ENCODE peak calls at places on chromosomes 13 and 19, in five cellular contexts. A is stomach, W is esophagus muscularis mucosa, N is sigmoid colon, I is transverse colon. G is an unnamed sample.
A peak's percentile ranks its signal among the peaks of the same experiment; 100 is the strongest.

GRCh38 chr19:15464394-15465385 is at the start of gene RASAL3:
- DNase-seq in A (no peak), N (no peak), I (peak; percentile 60), W (no peak), G (no peak)

GRCh38 chr19:27738569-27739193 is 1474.3 kb downstream of the UQCRFS1 start:
- DNase-seq in I (no peak), N (no peak), A (no peak), W (no peak), G (no peak)

GRCh38 chr19:16095071-16095571 is 16.6 kb upstream of the RAB8A start:
- DNase-seq in N (no peak), A (no peak), W (no peak), I (no peak), G (no peak)

GRCh38 chr19:38319421-38320258 is at the start of gene KCNK6:
- DNase-seq in I (peak; percentile 82), N (no peak), A (peak; percentile 70), W (no peak), G (no peak)

GRCh38 chr13:110107568-110108347 is 199.2 kb downstream of the COL4A1 start:
- DNase-seq in A (no peak), N (no peak), W (peak; percentile 87), I (no peak), G (no peak)

GRCh38 chr19:45729774-45730388 is 815 bp downstream of the FBXO46 start:
- DNase-seq in I (peak; percentile 29), W (no peak), N (no peak), A (no peak), G (no peak)

GRCh38 chr19:38850976-38851621 is 1.3 kb upstream of the HNRNPL start:
- DNase-seq in N (peak; percentile 80), A (no peak), I (peak; percentile 48), W (no peak), G (no peak)

GRCh38 chr13:53783466-53783865 is 754.9 kb downstream of the OLFM4 start:
- DNase-seq in W (no peak), A (peak; percentile 60), I (no peak), N (no peak), G (no peak)

GRCh38 chr19:11555246-11555645 is 3.8 kb downstream of the ELOF1 start:
- DNase-seq in I (no peak), N (no peak), W (no peak), A (no peak), G (no peak)

GRCh38 chr13:44971656-44972595 is 17.3 kb downstream of the NUFIP1 start:
- DNase-seq in A (no peak), W (no peak), N (no peak), I (no peak), G (no peak)

GRCh38 chr19:10718205-10719196 is 622 bp downstream of the DNM2 start:
- DNase-seq in A (peak; percentile 51), I (peak; percentile 41), N (no peak), W (no peak), G (no peak)

GRCh38 chr13:36282818-36283432 is 14.7 kb downstream of the CCDC169 start:
- DNase-seq in A (no peak), W (no peak), I (no peak), N (no peak), G (no peak)

GRCh38 chr19:38089440-38089839 is 134.6 kb downstream of the DPF1 start:
- DNase-seq in A (no peak), W (no peak), N (no peak), I (no peak), G (no peak)

GRCh38 chr13:80224468-80224867 is 116.5 kb downstream of the SPRY2 start:
- DNase-seq in A (no peak), W (no peak), N (no peak), I (no peak), G (no peak)

GRCh38 chr19:6275170-6275744 is 4.5 kb downstream of the MLLT1 start:
- DNase-seq in W (no peak), I (no peak), N (no peak), A (no peak), G (no peak)

GRCh38 chr13:35824395-35824794 is 306.8 kb downstream of the DCLK1 start:
- DNase-seq in A (no peak), I (no peak), N (no peak), W (no peak), G (no peak)

GRCh38 chr19:1243768-1244692 is 2.5 kb downstream of the ATP5F1D start:
- DNase-seq in W (no peak), N (peak; percentile 96), A (peak; percentile 91), I (peak; percentile 91), G (no peak)

GRCh38 chr13:40408602-40409001 is 257.8 kb downstream of the FOXO1 start:
- DNase-seq in A (no peak), I (no peak), W (peak; percentile 14), N (no peak), G (no peak)

GRCh38 chr19:13806728-13807127 is 11.5 kb downstream of the ZSWIM4 start:
- DNase-seq in A (no peak), N (no peak), W (no peak), I (no peak), G (no peak)

GRCh38 chr13:91347996-91348905 is 764 bp downstream of the MIR17HG start:
- DNase-seq in W (no peak), A (peak; percentile 53), I (peak; percentile 56), N (peak; percentile 74), G (no peak)

GRCh38 chr13:61664821-61665705 is 249.4 kb upstream of the PCDH20 start:
- DNase-seq in W (no peak), N (no peak), I (no peak), A (peak; percentile 61), G (no peak)

DNA sequence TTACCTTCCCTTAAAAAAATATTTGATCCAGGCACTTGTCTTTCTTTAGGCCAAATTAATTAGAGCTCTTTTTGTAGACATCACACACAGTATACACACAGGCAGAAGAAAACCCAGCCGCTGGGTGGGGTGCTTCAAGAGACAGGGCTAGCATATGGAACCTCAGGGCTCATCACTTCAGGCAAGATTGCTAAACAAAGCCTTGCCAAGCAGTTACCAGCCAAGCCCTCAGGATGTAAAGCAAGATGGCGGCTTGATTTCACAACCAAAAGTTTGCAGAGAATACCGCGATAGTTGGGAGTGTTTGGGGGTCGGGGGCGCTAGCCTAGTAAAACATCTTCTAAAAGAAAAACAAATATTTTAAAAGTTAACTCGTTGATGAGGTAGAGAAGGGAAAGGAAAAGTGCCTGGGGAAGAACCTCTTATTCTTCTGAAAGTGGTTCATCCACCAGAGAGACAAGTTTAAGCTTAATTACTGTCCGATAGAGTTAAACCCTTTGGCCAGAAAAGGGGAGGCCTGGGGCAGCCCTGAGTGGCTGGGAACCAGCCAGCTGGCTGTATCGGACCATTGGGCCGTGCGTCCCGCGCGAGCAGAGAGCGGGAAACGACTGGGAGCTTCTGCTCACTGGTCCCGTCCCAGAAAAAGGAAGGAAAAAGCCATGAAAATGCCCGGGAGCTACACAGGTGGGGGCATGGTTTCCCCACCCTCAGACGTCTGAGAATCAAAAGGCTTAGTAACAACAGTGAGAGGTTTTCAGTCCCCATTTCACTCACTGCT is 254.9 kb upstream of the PCDH20 start:
- DNase-seq in I (no peak), N (no peak), A (no peak), W (no peak), G (no peak)
- H3K4me3 ChIP-seq in I (no peak overlapping the region), N (no peak overlapping the region), A (no peak overlapping the region), W (no peak overlapping the region), G (no peak overlapping the region)

DNA sequence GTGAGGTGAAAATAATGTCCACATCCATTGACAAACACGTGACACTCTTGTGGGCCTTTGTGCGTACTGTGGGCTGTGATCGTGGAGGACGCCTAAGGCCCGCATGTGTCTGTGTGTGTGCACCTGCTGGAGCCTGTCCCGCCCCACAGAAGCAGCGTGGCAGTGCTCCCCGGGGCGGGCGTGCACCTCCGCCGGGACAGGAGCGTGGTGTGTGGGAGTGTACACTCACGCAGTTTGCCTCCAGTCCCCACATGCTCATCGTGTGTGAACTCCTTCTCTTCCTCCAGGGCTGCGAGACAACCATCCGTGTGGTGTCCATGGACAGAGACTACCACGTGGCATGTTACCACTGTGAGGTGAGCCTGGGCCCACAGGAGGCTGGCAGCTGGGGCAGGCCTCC is 13.9 kb downstream of the WTIP start:
- DNase-seq in A (no peak), N (peak; percentile 41), W (no peak), I (no peak), G (no peak)
- TF ChIP-seq POLR2AphosphoS5 in A (no peak), N (no peak), W (no peak), I (no peak), G (no peak)

DNA sequence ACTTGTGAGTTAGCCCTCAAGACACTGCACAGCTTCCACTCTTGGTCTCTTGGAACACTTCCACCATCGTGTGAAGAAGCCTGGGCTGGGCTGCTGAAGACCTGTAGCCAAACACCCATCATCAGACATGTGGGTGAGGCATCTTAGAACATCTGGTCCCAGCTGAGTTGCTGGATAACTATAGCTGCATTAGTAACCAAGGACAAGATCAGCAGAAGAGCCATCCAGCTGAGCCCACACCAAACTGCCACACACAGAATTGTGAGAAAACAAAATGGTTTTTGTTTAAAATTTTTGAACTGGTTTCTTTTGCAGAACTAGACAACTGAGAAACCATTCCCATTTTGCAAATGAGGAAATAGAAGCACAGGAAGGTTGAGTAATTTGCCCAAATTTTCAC is 56.2 kb downstream of the CCNE1 start:
- DNase-seq in W (no peak), A (no peak), I (no peak), N (no peak), G (no peak)
- H3K4me3 ChIP-seq in W (no peak overlapping the region), A (no peak overlapping the region), I (no peak overlapping the region), N (no peak overlapping the region), G (no peak overlapping the region)

DNA sequence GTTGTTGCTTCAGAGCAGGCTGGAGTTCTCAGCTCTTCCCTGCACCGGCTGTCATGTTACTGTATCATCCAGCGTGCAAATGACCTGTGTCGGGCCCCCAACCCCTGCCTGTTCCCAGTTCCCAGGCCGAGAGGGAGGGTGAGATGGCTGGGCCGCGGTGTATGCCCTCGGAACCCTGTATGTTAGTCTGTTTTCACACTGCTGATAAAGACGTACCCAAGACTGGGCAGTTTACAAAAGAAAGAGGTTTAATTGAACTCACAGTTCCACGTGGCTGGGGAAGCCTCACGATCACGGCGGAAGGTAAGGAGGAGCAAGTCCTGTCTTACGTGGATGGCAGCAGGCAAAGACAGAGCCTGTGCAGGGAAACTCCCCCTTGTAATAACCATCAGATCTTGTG is 10.9 kb downstream of the TMEM255B start:
- DNase-seq in N (peak; percentile 27), A (peak; percentile 11), W (no peak), I (no peak), G (no peak)
- TF ChIP-seq POLR2AphosphoS5 in N (no peak), A (no peak), W (no peak), I (no peak), G (no peak)

GRCh38 chr19:7676854-7677253 is at the start of gene MCEMP1:
- DNase-seq in W (no peak), I (no peak), N (no peak), A (no peak), G (no peak)

GRCh38 chr19:7673995-7674667 is 2.8 kb upstream of the MCEMP1 start:
- DNase-seq in W (peak; percentile 93), I (peak; percentile 77), A (peak; percentile 70), N (peak; percentile 83), G (peak; percentile 60)

GRCh38 chr19:7679017-7679720 is 1.5 kb upstream of the TRAPPC5 start:
- DNase-seq in W (no peak), A (no peak), N (no peak), I (peak; percentile 43), G (no peak)

GRCh38 chr19:7677664-7678311 is 898 bp downstream of the MCEMP1 start:
- DNase-seq in I (no peak), W (no peak), N (no peak), A (no peak), G (no peak)

GRCh38 chr19:7676376-7676775 is 514 bp upstream of the MCEMP1 start:
- DNase-seq in N (no peak), W (no peak), I (no peak), A (no peak), G (no peak)
- H3K4me3 ChIP-seq in N (no peak overlapping the region), W (no peak overlapping the region), I (no peak overlapping the region), A (no peak overlapping the region), G (peak overlapping the region; percentile 59)